ENCODE peak calls at places on chromosome 18, in eight cellular contexts. One of them, this sample, is unnamed.

GRCh38 chr18:48022021-48022420 is 91.6 kb upstream of the SMAD2 start:
- DNase-seq in fibroblast of lung: no peak
- DNase-seq in nucleus accumbens: no peak
- DNase-seq in GM23338: no peak
- DNase-seq in T-helper 1 cell: no peak
- DNase-seq in dorsolateral prefrontal cortex: no peak
- DNase-seq in NCI-H2081: no peak
- DNase-seq in stimulated activated CD4-positive, alpha-beta T cell treated with anti-CD3 and anti-CD28 coated beads, Interleukin-12 subunit alpha, Interleukin-12 subunit beta, amount 100 ng/mL, for 24 hours: no peak
- DNase-seq in this sample: no peak

GRCh38 chr18:12333650-12334279 is 25.7 kb downstream of the TUBB6 start:
- DNase-seq in stimulated activated CD4-positive, alpha-beta T cell treated with anti-CD3 and anti-CD28 coated beads, Interleukin-12 subunit alpha, Interleukin-12 subunit beta, amount 100 ng/mL, for 24 hours: no peak
- DNase-seq in T-helper 1 cell: no peak
- DNase-seq in nucleus accumbens: no peak
- DNase-seq in dorsolateral prefrontal cortex: no peak
- DNase-seq in fibroblast of lung: no peak
- DNase-seq in GM23338: peak
- DNase-seq in NCI-H2081: no peak
- DNase-seq in this sample: no peak

GRCh38 chr18:48017625-48018024 is 87.2 kb upstream of the SMAD2 start:
- DNase-seq in GM23338: no peak
- DNase-seq in NCI-H2081: no peak
- DNase-seq in dorsolateral prefrontal cortex: no peak
- DNase-seq in stimulated activated CD4-positive, alpha-beta T cell treated with anti-CD3 and anti-CD28 coated beads, Interleukin-12 subunit alpha, Interleukin-12 subunit beta, amount 100 ng/mL, for 24 hours: no peak
- DNase-seq in nucleus accumbens: no peak
- DNase-seq in fibroblast of lung: peak
- DNase-seq in T-helper 1 cell: no peak
- DNase-seq in this sample: no peak

GRCh38 chr18:22490429-22490846 is 72.7 kb upstream of the CTAGE1 start:
- DNase-seq in NCI-H2081: no peak
- DNase-seq in T-helper 1 cell: no peak
- DNase-seq in stimulated activated CD4-positive, alpha-beta T cell treated with anti-CD3 and anti-CD28 coated beads, Interleukin-12 subunit alpha, Interleukin-12 subunit beta, amount 100 ng/mL, for 24 hours: no peak
- DNase-seq in GM23338: peak
- DNase-seq in nucleus accumbens: no peak
- DNase-seq in dorsolateral prefrontal cortex: no peak
- DNase-seq in fibroblast of lung: no peak
- DNase-seq in this sample: no peak

GRCh38 chr18:44325903-44326650 is 354.6 kb upstream of the SETBP1 start:
- DNase-seq in stimulated activated CD4-positive, alpha-beta T cell treated with anti-CD3 and anti-CD28 coated beads, Interleukin-12 subunit alpha, Interleukin-12 subunit beta, amount 100 ng/mL, for 24 hours: no peak
- DNase-seq in nucleus accumbens: peak
- DNase-seq in T-helper 1 cell: no peak
- DNase-seq in fibroblast of lung: peak
- DNase-seq in NCI-H2081: peak
- DNase-seq in dorsolateral prefrontal cortex: no peak
- DNase-seq in GM23338: peak
- DNase-seq in this sample: no peak

GRCh38 chr18:23302852-23303527 is 150.1 kb upstream of the RIOK3 start:
- DNase-seq in NCI-H2081: no peak
- DNase-seq in GM23338: no peak
- DNase-seq in stimulated activated CD4-positive, alpha-beta T cell treated with anti-CD3 and anti-CD28 coated beads, Interleukin-12 subunit alpha, Interleukin-12 subunit beta, amount 100 ng/mL, for 24 hours: no peak
- DNase-seq in nucleus accumbens: no peak
- DNase-seq in dorsolateral prefrontal cortex: no peak
- DNase-seq in fibroblast of lung: peak
- DNase-seq in T-helper 1 cell: no peak
- DNase-seq in this sample: no peak

GRCh38 chr18:61333271-61333745 is at the start of gene CDH20:
- DNase-seq in nucleus accumbens: peak
- DNase-seq in NCI-H2081: no peak
- DNase-seq in T-helper 1 cell: no peak
- DNase-seq in dorsolateral prefrontal cortex: peak
- DNase-seq in fibroblast of lung: no peak
- DNase-seq in stimulated activated CD4-positive, alpha-beta T cell treated with anti-CD3 and anti-CD28 coated beads, Interleukin-12 subunit alpha, Interleukin-12 subunit beta, amount 100 ng/mL, for 24 hours: no peak
- DNase-seq in GM23338: peak
- DNase-seq in this sample: no peak

GRCh38 chr18:9612215-9612830 is 2.0 kb downstream of the PPP4R1 start:
- DNase-seq in T-helper 1 cell: peak
- DNase-seq in GM23338: peak
- DNase-seq in fibroblast of lung: peak
- DNase-seq in dorsolateral prefrontal cortex: no peak
- DNase-seq in nucleus accumbens: peak
- DNase-seq in stimulated activated CD4-positive, alpha-beta T cell treated with anti-CD3 and anti-CD28 coated beads, Interleukin-12 subunit alpha, Interleukin-12 subunit beta, amount 100 ng/mL, for 24 hours: no peak
- DNase-seq in NCI-H2081: peak
- DNase-seq in this sample: peak

GRCh38 chr18:2518473-2518872 is 52.8 kb downstream of the METTL4 start:
- DNase-seq in stimulated activated CD4-positive, alpha-beta T cell treated with anti-CD3 and anti-CD28 coated beads, Interleukin-12 subunit alpha, Interleukin-12 subunit beta, amount 100 ng/mL, for 24 hours: no peak
- DNase-seq in T-helper 1 cell: no peak
- DNase-seq in fibroblast of lung: no peak
- DNase-seq in dorsolateral prefrontal cortex: no peak
- DNase-seq in nucleus accumbens: no peak
- DNase-seq in NCI-H2081: no peak
- DNase-seq in GM23338: no peak
- DNase-seq in this sample: no peak